ENCODE peak calls at places on chromosomes 2 and 18, in five cellular contexts. One of them, this sample, is unnamed.

GRCh38 chr2:20593072-20594034 is 57.5 kb downstream of the HS1BP3 start:
- DNase-seq in body of pancreas: peak; percentile 75
- DNase-seq in foreskin fibroblast: peak; percentile 89
- DNase-seq in HAP-1: no peak
- DNase-seq in A172: peak; percentile 90
- DNase-seq in this sample: peak; percentile 84

GRCh38 chr2:182068811-182069210 is 83.2 kb downstream of the PPP1R1C start:
- DNase-seq in body of pancreas: no peak
- DNase-seq in A172: peak; percentile 4
- DNase-seq in HAP-1: no peak
- DNase-seq in foreskin fibroblast: no peak
- DNase-seq in this sample: no peak

GRCh38 chr2:38178142-38178541 is 102.2 kb upstream of the CYP1B1 start:
- DNase-seq in HAP-1: no peak
- DNase-seq in body of pancreas: peak; percentile 51
- DNase-seq in A172: no peak
- DNase-seq in foreskin fibroblast: peak; percentile 42
- DNase-seq in this sample: peak; percentile 44

GRCh38 chr2:172437419-172438063 is 10.2 kb downstream of the ITGA6 start:
- DNase-seq in foreskin fibroblast: no peak
- DNase-seq in body of pancreas: no peak
- DNase-seq in A172: no peak
- DNase-seq in HAP-1: no peak
- DNase-seq in this sample: no peak

GRCh38 chr18:11728247-11728646 is 39.2 kb downstream of the GNAL start:
- DNase-seq in foreskin fibroblast: peak; percentile 17
- DNase-seq in HAP-1: no peak
- DNase-seq in A172: peak; percentile 28
- DNase-seq in body of pancreas: no peak
- DNase-seq in this sample: no peak

GRCh38 chr2:46827274-46827930 is 88.2 kb downstream of the MCFD2 start:
- DNase-seq in A172: peak; percentile 76
- DNase-seq in body of pancreas: no peak
- DNase-seq in HAP-1: no peak
- DNase-seq in foreskin fibroblast: peak; percentile 68
- DNase-seq in this sample: no peak

GRCh38 chr2:218802595-218802994 is 20.6 kb downstream of the CYP27A1 start:
- DNase-seq in HAP-1: no peak
- DNase-seq in body of pancreas: no peak
- DNase-seq in A172: no peak
- DNase-seq in foreskin fibroblast: no peak
- DNase-seq in this sample: no peak

GRCh38 chr2:29834624-29835023 is 86.8 kb downstream of the ALK start:
- DNase-seq in foreskin fibroblast: peak; percentile 3
- DNase-seq in body of pancreas: no peak
- DNase-seq in HAP-1: no peak
- DNase-seq in A172: no peak
- DNase-seq in this sample: no peak

GRCh38 chr2:113211226-113212105 is 37.7 kb downstream of the PSD4 start:
- DNase-seq in HAP-1: no peak
- DNase-seq in foreskin fibroblast: peak; percentile 82
- DNase-seq in A172: peak; percentile 95
- DNase-seq in body of pancreas: peak; percentile 36
- DNase-seq in this sample: peak; percentile 74

GRCh38 chr2:105682401-105682800 is 62.3 kb upstream of the NCK2 start:
- DNase-seq in A172: no peak
- DNase-seq in body of pancreas: no peak
- DNase-seq in foreskin fibroblast: no peak
- DNase-seq in HAP-1: no peak
- DNase-seq in this sample: no peak

GRCh38 chr2:30871440-30871839 is 64.2 kb upstream of the CAPN13 start:
- DNase-seq in HAP-1: no peak
- DNase-seq in A172: no peak
- DNase-seq in foreskin fibroblast: no peak
- DNase-seq in body of pancreas: no peak
- DNase-seq in this sample: no peak

GRCh38 chr2:16785072-16785638 is 119.5 kb upstream of the CYRIA start:
- DNase-seq in foreskin fibroblast: no peak
- DNase-seq in A172: no peak
- DNase-seq in HAP-1: no peak
- DNase-seq in body of pancreas: no peak
- DNase-seq in this sample: no peak

GRCh38 chr18:58529714-58530354 is 99.1 kb downstream of the ALPK2 start:
- DNase-seq in body of pancreas: peak; percentile 71
- DNase-seq in foreskin fibroblast: peak; percentile 74
- DNase-seq in A172: peak; percentile 44
- DNase-seq in HAP-1: peak; percentile 82
- DNase-seq in this sample: no peak

GRCh38 chr2:55649211-55649610 is 31.8 kb upstream of the PPP4R3B start:
- DNase-seq in body of pancreas: no peak
- DNase-seq in A172: no peak
- DNase-seq in HAP-1: no peak
- DNase-seq in foreskin fibroblast: no peak
- DNase-seq in this sample: no peak

GRCh38 chr18:76414936-76415621 is 80.0 kb downstream of the ZNF516 start:
- DNase-seq in HAP-1: no peak
- DNase-seq in body of pancreas: no peak
- DNase-seq in foreskin fibroblast: no peak
- DNase-seq in A172: no peak
- DNase-seq in this sample: no peak

GRCh38 chr18:50011813-50012445 is 183.0 kb downstream of the MYO5B start:
- DNase-seq in body of pancreas: no peak
- DNase-seq in A172: no peak
- DNase-seq in foreskin fibroblast: peak; percentile 93
- DNase-seq in HAP-1: no peak
- DNase-seq in this sample: peak; percentile 58

GRCh38 chr2:234363011-234363487 is 133.8 kb downstream of the ARL4C start:
- DNase-seq in A172: peak; percentile 98
- DNase-seq in foreskin fibroblast: peak; percentile 18
- DNase-seq in body of pancreas: peak; percentile 10
- DNase-seq in HAP-1: peak; percentile 64
- DNase-seq in this sample: no peak

GRCh38 chr2:109322111-109322510 is 193.1 kb downstream of the SH3RF3 start:
- DNase-seq in A172: peak; percentile 84
- DNase-seq in body of pancreas: peak; percentile 80
- DNase-seq in foreskin fibroblast: peak; percentile 99
- DNase-seq in HAP-1: no peak
- DNase-seq in this sample: peak; percentile 63

GRCh38 chr2:71813801-71814470 is 333.7 kb downstream of the CYP26B1 start:
- DNase-seq in A172: no peak
- DNase-seq in HAP-1: no peak
- DNase-seq in foreskin fibroblast: no peak
- DNase-seq in body of pancreas: no peak
- DNase-seq in this sample: no peak

GRCh38 chr2:229731916-229732315 is 17.6 kb upstream of the DNER start:
- DNase-seq in A172: no peak
- DNase-seq in HAP-1: no peak
- DNase-seq in foreskin fibroblast: peak; percentile 87
- DNase-seq in body of pancreas: peak; percentile 19
- DNase-seq in this sample: no peak

GRCh38 chr18:48032876-48033769 is 102.7 kb upstream of the SMAD2 start:
- DNase-seq in body of pancreas: no peak
- DNase-seq in foreskin fibroblast: peak; percentile 62
- DNase-seq in HAP-1: no peak
- DNase-seq in A172: peak; percentile 68
- DNase-seq in this sample: peak; percentile 69

GRCh38 chr2:206438196-206438727 is 5.1 kb upstream of the ADAM23 start:
- DNase-seq in body of pancreas: no peak
- DNase-seq in foreskin fibroblast: peak; percentile 23
- DNase-seq in A172: no peak
- DNase-seq in HAP-1: peak; percentile 54
- DNase-seq in this sample: no peak

GRCh38 chr2:28344756-28345291 is 47.8 kb upstream of the FOSL2 start:
- DNase-seq in A172: no peak
- DNase-seq in foreskin fibroblast: no peak
- DNase-seq in body of pancreas: no peak
- DNase-seq in HAP-1: no peak
- DNase-seq in this sample: no peak

GRCh38 chr2:14530506-14530905 is 102.0 kb upstream of the LRATD1 start:
- DNase-seq in body of pancreas: no peak
- DNase-seq in foreskin fibroblast: peak; percentile 66
- DNase-seq in A172: peak; percentile 33
- DNase-seq in HAP-1: no peak
- DNase-seq in this sample: no peak

GRCh38 chr2:96819101-96819875 is 3.2 kb downstream of the CNNM3 start:
- DNase-seq in A172: no peak
- DNase-seq in foreskin fibroblast: no peak
- DNase-seq in HAP-1: no peak
- DNase-seq in body of pancreas: peak; percentile 95
- DNase-seq in this sample: no peak

GRCh38 chr2:105814291-105814940 is 69.7 kb downstream of the NCK2 start:
- DNase-seq in HAP-1: no peak
- DNase-seq in body of pancreas: no peak
- DNase-seq in A172: no peak
- DNase-seq in foreskin fibroblast: peak; percentile 34
- DNase-seq in this sample: no peak

GRCh38 chr2:196638765-196639164 is 750 bp upstream of the CCDC150 start:
- DNase-seq in HAP-1: no peak
- DNase-seq in body of pancreas: no peak
- DNase-seq in foreskin fibroblast: no peak
- DNase-seq in A172: no peak
- DNase-seq in this sample: no peak

This sample was measured in NCI-H226.